ENCODE peak calls at places on chromosomes 1 and 21, in four cellular contexts. F is activated CD4-positive, alpha-beta T cell treated with anti-CD3 and anti-CD28 coated beads, Interleukin-2, amount 50 U/mL, for 48 hours; Z is anterior cingulate cortex; C is CD8-positive, alpha-beta memory T cell. J is an unnamed sample.

GRCh38 chr21:42191978-42192595 is 26.9 kb upstream of the ABCG1 start:
- DNase-seq in F (no peak), Z (no peak), C (no peak), J (no peak)

GRCh38 chr1:167617100-167617949 is 12.7 kb upstream of the RCSD1 start:
- DNase-seq in F (peak; percentile 32), Z (no peak), C (no peak), J (peak; percentile 22)

GRCh38 chr1:154608522-154609294 is 722 bp upstream of the ADAR start:
- DNase-seq in F (peak; percentile 50), Z (peak; percentile 25), C (peak; percentile 22), J (peak; percentile 52)

GRCh38 chr21:16040601-16041000 is 310.8 kb downstream of the USP25 start:
- DNase-seq in F (no peak), Z (no peak), C (no peak), J (no peak)

GRCh38 chr21:25953659-25954058 is 216.9 kb downstream of the APP start:
- DNase-seq in F (no peak), Z (no peak), C (no peak), J (no peak)

GRCh38 chr1:223217781-223218180 is 74.7 kb upstream of the TLR5 start:
- DNase-seq in F (no peak), Z (no peak), C (no peak), J (no peak)

GRCh38 chr1:8625981-8626898 is 191.2 kb downstream of the RERE start:
- DNase-seq in F (no peak), Z (no peak), C (no peak), J (no peak)

GRCh38 chr1:230112782-230113181 is 45.7 kb downstream of the GALNT2 start:
- DNase-seq in F (no peak), Z (no peak), C (no peak), J (no peak)

GRCh38 chr1:225710804-225711203 is 57.9 kb upstream of the ENAH start:
- DNase-seq in F (no peak), Z (no peak), C (no peak), J (no peak)

GRCh38 chr1:201650608-201650933 is 111.6 kb downstream of the NAV1 start:
- DNase-seq in F (no peak), Z (no peak), C (no peak), J (no peak)

GRCh38 chr1:109667452-109668122 is at the start of gene GSTM2:
- DNase-seq in F (peak; percentile 93), Z (peak; percentile 65), C (peak; percentile 33), J (peak; percentile 65)

GRCh38 chr1:160837558-160838205 is 25.0 kb downstream of the CD244 start:
- DNase-seq in F (peak; percentile 78), Z (no peak), C (peak; percentile 74), J (peak; percentile 1)

GRCh38 chr1:155962599-155963211 is 15.6 kb downstream of the ARHGEF2 start:
- DNase-seq in F (no peak), Z (no peak), C (no peak), J (no peak)

GRCh38 chr21:35037384-35038105 is 11.6 kb downstream of the RUNX1 start:
- DNase-seq in F (no peak), Z (no peak), C (no peak), J (no peak)

GRCh38 chr1:211632808-211633522 is 42.5 kb downstream of the NEK2 start:
- DNase-seq in F (no peak), Z (no peak), C (no peak), J (no peak)

GRCh38 chr1:54795841-54796468 is 5.2 kb downstream of the TTC22 start:
- DNase-seq in F (no peak), Z (no peak), C (no peak), J (no peak)

GRCh38 chr1:41045740-41046139 is 24.2 kb upstream of the SLFNL1 start:
- DNase-seq in F (no peak), Z (no peak), C (no peak), J (no peak)

GRCh38 chr1:113278777-113279176 is 111.5 kb upstream of the MAGI3 start:
- DNase-seq in F (no peak), Z (no peak), C (no peak), J (no peak)

GRCh38 chr1:33099290-33100118 is 18.6 kb downstream of the AZIN2 start:
- DNase-seq in F (peak; percentile 81), Z (no peak), C (peak; percentile 50), J (no peak)

GRCh38 chr1:2282556-2283270 is 54.6 kb downstream of the SKI start:
- DNase-seq in F (no peak), Z (no peak), C (no peak), J (no peak)

GRCh38 chr1:118184737-118185082 is 318 bp downstream of the SPAG17 start:
- DNase-seq in F (no peak), Z (no peak), C (no peak), J (no peak)